ENCODE peak calls at places on chromosomes 5 and 9, in ten cellular contexts. J is mammary epithelial cell; K is CD8-positive, alpha-beta T cell; N is GM23338; I is cardiac muscle cell; E is right atrium auricular region; O is effector memory CD4-positive, alpha-beta T cell; P is heart right ventricle; M is sigmoid colon; Q is IMR-90. F is an unnamed sample. For H3K4me1, the result is how much of the 10 kb centered on the place peaks cover.

GRCh38 chr5:68246802-68247201 is 31.2 kb downstream of the PIK3R1 start:
- DNase-seq in J (no peak), K (no peak), N (peak), I (no peak), E (no peak), O (no peak), P (no peak), M (no peak), Q (no peak), F (no peak)

GRCh38 chr5:111411321-111411720 is 101.0 kb downstream of the STARD4 start:
- DNase-seq in J (peak), K (no peak), N (no peak), I (peak), E (no peak), O (no peak), P (no peak), M (no peak), Q (peak), F (no peak)

GRCh38 chr9:33117306-33117705 is 40.8 kb upstream of the SMU1 start:
- DNase-seq in J (peak), K (no peak), N (no peak), I (no peak), E (no peak), O (no peak), P (no peak), M (no peak), Q (no peak), F (no peak)

GRCh38 chr9:136484153-136485048 is 1.6 kb upstream of the SEC16A start:
- DNase-seq in J (peak), K (no peak), N (no peak), I (no peak), E (no peak), O (no peak), P (peak), M (peak), Q (no peak), F (no peak)

GRCh38 chr5:173330151-173330855 is 2.1 kb upstream of the STC2 start:
- DNase-seq in J (no peak), K (no peak), N (peak), I (no peak), E (no peak), O (no peak), P (no peak), M (no peak), Q (no peak), F (no peak)

GRCh38 chr5:15241216-15241821 is 258.7 kb upstream of the FBXL7 start:
- DNase-seq in J (peak), K (no peak), N (no peak), I (peak), E (no peak), O (no peak), P (no peak), M (no peak), Q (peak), F (no peak)

GRCh38 chr5:55523293-55523692 is 11.5 kb downstream of the PLPP1 start:
- DNase-seq in J (no peak), K (no peak), N (no peak), I (no peak), E (no peak), O (no peak), P (no peak), M (no peak), Q (no peak), F (no peak)

GRCh38 chr9:132241840-132242620 is 80.2 kb downstream of the NTNG2 start:
- DNase-seq in J (no peak), K (peak), N (peak), I (peak), E (no peak), O (peak), P (peak), M (no peak), Q (no peak), F (peak)

GRCh38 chr5:137497396-137498290 is 1.5 kb downstream of the SPOCK1 start:
- DNase-seq in J (no peak), K (no peak), N (peak), I (no peak), E (no peak), O (no peak), P (no peak), M (no peak), Q (no peak), F (no peak)

GRCh38 chr5:110323357-110323756 is 403.1 kb downstream of the TMEM232 start:
- DNase-seq in J (no peak), K (no peak), N (no peak), I (no peak), E (no peak), O (no peak), P (no peak), M (no peak), Q (no peak), F (no peak)

GRCh38 chr5:31531543-31531887 is 378 bp downstream of the DROSHA start:
- DNase-seq in J (peak), K (no peak), N (no peak), I (peak), E (no peak), O (no peak), P (no peak), M (peak), Q (no peak), F (peak)

GRCh38 chr5:39119404-39120051 is 45.3 kb upstream of the RICTOR start:
- DNase-seq in J (no peak), K (no peak), N (no peak), I (peak), E (no peak), O (no peak), P (no peak), M (no peak), Q (no peak), F (no peak)

GRCh38 chr5:44396312-44396711 is 7.1 kb upstream of the FGF10 start:
- DNase-seq in J (no peak), K (no peak), N (no peak), I (no peak), E (no peak), O (no peak), P (no peak), M (no peak), Q (no peak), F (no peak)

GRCh38 chr5:143376911-143377838 is 26.3 kb downstream of the NR3C1 start:
- DNase-seq in J (peak), K (no peak), N (peak), I (peak), E (no peak), O (no peak), P (no peak), M (no peak), Q (peak), F (no peak)

GRCh38 chr5:114449836-114450515 is 88.1 kb downstream of the KCNN2 start:
- DNase-seq in J (peak), K (no peak), N (peak), I (peak), E (peak), O (no peak), P (peak), M (peak), Q (peak), F (peak)

DNA sequence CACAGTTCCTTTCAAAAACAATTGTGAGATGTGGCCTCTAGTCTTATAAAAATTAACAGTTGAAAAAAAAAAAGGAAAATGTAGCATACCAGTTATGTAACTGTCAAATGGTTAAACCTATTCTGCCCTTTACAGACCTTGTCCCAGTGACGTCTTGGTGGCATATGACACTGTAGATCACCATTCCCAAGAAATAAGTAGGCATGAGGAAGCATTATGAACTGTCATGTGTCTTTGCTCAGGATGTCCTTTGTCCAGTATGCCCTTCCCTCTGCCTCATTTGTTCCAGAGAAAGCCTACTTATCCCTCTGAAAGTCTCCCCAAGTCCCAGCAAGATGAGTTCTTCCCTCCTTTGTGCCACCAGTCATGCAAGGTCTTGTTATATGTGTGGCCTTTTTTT is 63.2 kb downstream of the PAM start:
- DNase-seq in J (no peak), K (no peak), N (no peak), I (no peak), E (no peak), O (no peak), P (no peak), M (no peak), Q (no peak), F (no peak)
- H3K4me1 ChIP-seq in J (under half), K (under half), N (under half), I (under half), E (under half), O (under half), P (under half), M (under half), Q (under half), F (under half)

DNA sequence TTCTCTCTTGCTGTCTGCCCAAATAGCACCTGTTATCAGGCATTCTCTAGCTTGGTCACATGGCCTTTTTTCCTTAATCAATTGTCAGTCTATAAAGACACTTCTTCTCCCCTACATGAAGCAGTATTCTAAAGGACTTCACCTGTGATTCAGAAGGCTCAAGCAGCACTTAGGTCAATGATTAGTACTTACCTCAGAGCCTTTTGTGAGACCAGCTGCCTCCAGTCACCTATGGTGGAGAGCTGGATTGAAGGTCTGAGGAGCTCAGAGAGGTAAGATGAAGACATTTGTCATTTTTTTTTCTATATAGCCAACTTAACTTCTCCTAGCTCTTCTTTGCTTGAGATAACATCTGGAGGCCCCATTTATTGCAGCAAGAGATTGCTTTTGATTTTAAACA is 278.3 kb upstream of the PCSK5 start:
- DNase-seq in J (no peak), K (no peak), N (no peak), I (no peak), E (no peak), O (no peak), P (no peak), M (no peak), Q (no peak), F (no peak)
- H3K4me1 ChIP-seq in J (under half), K (under half), N (under half), I (under half), E (under half), O (under half), P (under half), M (under half), Q (under half), F (under half)

DNA sequence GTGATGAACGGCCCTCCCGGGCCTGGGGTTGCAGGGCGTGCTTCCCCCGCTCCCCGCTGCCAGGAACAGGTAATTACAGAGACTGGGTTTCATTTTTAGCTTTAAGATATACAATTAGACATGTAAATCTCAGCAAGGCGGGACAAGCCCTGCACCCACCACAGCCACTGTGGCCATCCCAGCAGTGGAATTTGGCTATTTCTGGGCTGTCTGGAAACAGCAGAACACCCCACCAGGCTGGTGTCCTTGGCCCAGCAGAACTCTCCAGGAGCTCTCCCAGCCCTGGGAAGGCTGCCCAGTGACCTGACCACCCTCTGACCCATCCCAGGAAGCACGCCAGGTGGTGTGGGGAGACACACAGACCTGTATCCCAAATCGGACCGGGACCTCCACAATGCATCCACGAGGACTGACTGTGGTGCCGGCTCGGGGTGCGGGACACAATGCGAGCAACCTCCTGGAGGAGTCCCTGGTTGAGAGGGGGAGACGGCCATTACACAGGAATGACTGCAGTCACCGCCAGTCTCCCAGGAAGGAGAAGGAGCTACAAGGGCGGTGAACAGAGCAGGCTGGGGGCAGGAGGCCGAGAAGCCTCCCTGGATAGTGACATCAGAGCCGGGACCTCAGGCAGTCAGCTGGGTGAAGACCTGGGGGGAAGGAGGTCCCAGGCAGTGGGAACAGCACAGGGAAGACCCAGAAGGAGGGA is 17.3 kb downstream of the EEIG1 start:
- DNase-seq in J (no peak), K (no peak), N (no peak), I (no peak), E (no peak), O (no peak), P (no peak), M (peak), Q (no peak), F (no peak)
- H3K4me1 ChIP-seq in J (half or more), K (half or more), N (under half), I (under half), E (under half), O (half or more), P (under half), M (half or more), Q (under half), F (half or more)

GRCh38 chr9:8677725-8678124 is 878.1 kb upstream of the DMAC1 start:
- DNase-seq in J (no peak), K (no peak), N (peak), I (no peak), E (no peak), O (no peak), P (no peak), M (no peak), Q (no peak), F (no peak)
- H3K4me1 ChIP-seq in J (under half), K (under half), N (half or more), I (half or more), E (under half), O (under half), P (under half), M (under half), Q (under half), F (under half)

GRCh38 chr9:88535226-88535931 is 401 bp downstream of the NXNL2 start:
- DNase-seq in J (no peak), K (no peak), N (peak), I (no peak), E (no peak), O (no peak), P (no peak), M (no peak), Q (no peak), F (no peak)
- H3K4me1 ChIP-seq in J (under half), K (under half), N (under half), I (under half), E (under half), O (under half), P (under half), M (under half), Q (under half), F (under half)

GRCh38 chr5:139571543-139571942 is 10.4 kb downstream of the UBE2D2 start:
- DNase-seq in J (no peak), K (no peak), N (no peak), I (no peak), E (no peak), O (no peak), P (no peak), M (no peak), Q (no peak), F (no peak)
- H3K4me1 ChIP-seq in J (under half), K (half or more), N (under half), I (under half), E (under half), O (under half), P (under half), M (half or more), Q (under half), F (under half)

GRCh38 chr9:127765418-127765817 is 13.0 kb downstream of the SH2D3C start:
- DNase-seq in J (no peak), K (no peak), N (no peak), I (no peak), E (no peak), O (no peak), P (no peak), M (no peak), Q (no peak), F (no peak)
- H3K4me1 ChIP-seq in J (under half), K (half or more), N (under half), I (under half), E (under half), O (under half), P (under half), M (under half), Q (under half), F (under half)

DNA sequence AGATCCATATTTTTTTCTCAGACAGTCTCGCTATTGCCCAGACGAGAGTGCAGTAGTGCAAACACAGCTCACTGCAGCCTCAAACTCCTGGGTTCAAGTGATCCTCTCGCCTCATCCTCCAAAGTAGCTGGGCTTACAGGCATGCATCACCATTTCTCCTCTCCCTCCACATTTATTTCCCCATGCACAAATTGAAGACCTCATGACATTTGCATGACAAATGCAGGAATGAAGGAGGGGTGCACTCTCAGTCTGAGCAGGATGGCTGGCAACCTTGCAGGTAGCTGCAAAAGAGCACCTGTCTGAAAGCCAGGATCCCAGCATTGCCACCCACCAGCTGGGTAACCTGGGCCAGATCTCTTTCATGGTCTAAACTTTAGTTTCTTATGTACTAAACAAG is 111.2 kb downstream of the SH3TC2 start:
- DNase-seq in J (no peak), K (no peak), N (peak), I (no peak), E (no peak), O (no peak), P (no peak), M (peak), Q (no peak), F (no peak)
- H3K4me1 ChIP-seq in J (under half), K (under half), N (under half), I (under half), E (under half), O (under half), P (under half), M (under half), Q (under half), F (under half)

GRCh38 chr9:75084081-75084672 is 3.8 kb downstream of the NMRK1 start:
- DNase-seq in J (no peak), K (no peak), N (no peak), I (no peak), E (no peak), O (no peak), P (no peak), M (no peak), Q (no peak), F (no peak)

GRCh38 chr9:75087279-75087823 is 604 bp downstream of the NMRK1 start:
- DNase-seq in J (peak), K (no peak), N (peak), I (peak), E (no peak), O (peak), P (peak), M (no peak), Q (peak), F (peak)

GRCh38 chr9:75086443-75087278 is 1.3 kb downstream of the NMRK1 start:
- DNase-seq in J (no peak), K (no peak), N (peak), I (no peak), E (no peak), O (no peak), P (no peak), M (no peak), Q (no peak), F (no peak)

GRCh38 chr9:75083188-75083976 is 4.6 kb downstream of the NMRK1 start:
- DNase-seq in J (peak), K (no peak), N (peak), I (no peak), E (no peak), O (peak), P (peak), M (no peak), Q (no peak), F (no peak)

GRCh38 chr9:75085640-75086039 is 2.3 kb downstream of the NMRK1 start:
- DNase-seq in J (peak), K (no peak), N (no peak), I (no peak), E (no peak), O (no peak), P (no peak), M (no peak), Q (no peak), F (no peak)
- H3K4me1 ChIP-seq in J (under half), K (under half), N (under half), I (under half), E (under half), O (under half), P (under half), M (under half), Q (under half), F (under half)

GRCh38 chr9:120874861-120875565 is 2.0 kb downstream of the PHF19 start:
- DNase-seq in J (no peak), K (no peak), N (no peak), I (no peak), E (no peak), O (no peak), P (no peak), M (no peak), Q (no peak), F (no peak)
- H3K4me1 ChIP-seq in J (under half), K (under half), N (under half), I (under half), E (under half), O (under half), P (under half), M (under half), Q (under half), F (under half)